ENCODE peak calls at places on chromosomes 12 and 14, in nine cellular contexts. One of them, this sample, is unnamed.

GRCh38 chr12:58314610-58315009 is 373.2 kb downstream of the ATP23 start:
- DNase-seq in iPS-NIHi11: no peak
- DNase-seq in activated CD4-positive, alpha-beta T cell treated with anti-CD3 and anti-CD28 coated beads, Interleukin-2, amount 50 U/mL, for 4 hours: no peak
- DNase-seq in tibial nerve: no peak
- DNase-seq in CD8-positive, alpha-beta memory T cell: no peak
- DNase-seq in mammary epithelial cell: peak
- DNase-seq in thyroid gland: no peak
- DNase-seq in mucosa of gallbladder: no peak
- DNase-seq in aorta: no peak
- DNase-seq in this sample: no peak

GRCh38 chr12:47838286-47838931 is 18.7 kb upstream of the HDAC7 start:
- DNase-seq in iPS-NIHi11: peak
- DNase-seq in activated CD4-positive, alpha-beta T cell treated with anti-CD3 and anti-CD28 coated beads, Interleukin-2, amount 50 U/mL, for 4 hours: no peak
- DNase-seq in tibial nerve: no peak
- DNase-seq in CD8-positive, alpha-beta memory T cell: no peak
- DNase-seq in mammary epithelial cell: no peak
- DNase-seq in thyroid gland: peak
- DNase-seq in mucosa of gallbladder: no peak
- DNase-seq in aorta: no peak
- DNase-seq in this sample: no peak

GRCh38 chr12:4273651-4274395 is at the start of gene CCND2:
- DNase-seq in iPS-NIHi11: peak
- DNase-seq in activated CD4-positive, alpha-beta T cell treated with anti-CD3 and anti-CD28 coated beads, Interleukin-2, amount 50 U/mL, for 4 hours: peak
- DNase-seq in tibial nerve: peak
- DNase-seq in CD8-positive, alpha-beta memory T cell: peak
- DNase-seq in mammary epithelial cell: peak
- DNase-seq in thyroid gland: peak
- DNase-seq in mucosa of gallbladder: peak
- DNase-seq in aorta: peak
- DNase-seq in this sample: peak

GRCh38 chr12:88471641-88472040 is 108.6 kb downstream of the KITLG start:
- DNase-seq in iPS-NIHi11: peak
- DNase-seq in activated CD4-positive, alpha-beta T cell treated with anti-CD3 and anti-CD28 coated beads, Interleukin-2, amount 50 U/mL, for 4 hours: no peak
- DNase-seq in tibial nerve: no peak
- DNase-seq in CD8-positive, alpha-beta memory T cell: no peak
- DNase-seq in mammary epithelial cell: peak
- DNase-seq in thyroid gland: no peak
- DNase-seq in mucosa of gallbladder: no peak
- DNase-seq in aorta: peak
- DNase-seq in this sample: no peak

GRCh38 chr12:108689314-108690190 is 41.8 kb downstream of the CORO1C start:
- DNase-seq in iPS-NIHi11: no peak
- DNase-seq in activated CD4-positive, alpha-beta T cell treated with anti-CD3 and anti-CD28 coated beads, Interleukin-2, amount 50 U/mL, for 4 hours: no peak
- DNase-seq in tibial nerve: no peak
- DNase-seq in CD8-positive, alpha-beta memory T cell: no peak
- DNase-seq in mammary epithelial cell: no peak
- DNase-seq in thyroid gland: no peak
- DNase-seq in mucosa of gallbladder: peak
- DNase-seq in aorta: peak
- DNase-seq in this sample: peak

GRCh38 chr14:46490150-46490769 is 161.3 kb downstream of the RPL10L start:
- DNase-seq in iPS-NIHi11: peak
- DNase-seq in activated CD4-positive, alpha-beta T cell treated with anti-CD3 and anti-CD28 coated beads, Interleukin-2, amount 50 U/mL, for 4 hours: no peak
- DNase-seq in tibial nerve: no peak
- DNase-seq in CD8-positive, alpha-beta memory T cell: no peak
- DNase-seq in mammary epithelial cell: no peak
- DNase-seq in thyroid gland: no peak
- DNase-seq in mucosa of gallbladder: no peak
- DNase-seq in aorta: no peak
- DNase-seq in this sample: no peak

GRCh38 chr14:97250925-97251324 is 453.7 kb downstream of the VRK1 start:
- DNase-seq in iPS-NIHi11: no peak
- DNase-seq in activated CD4-positive, alpha-beta T cell treated with anti-CD3 and anti-CD28 coated beads, Interleukin-2, amount 50 U/mL, for 4 hours: no peak
- DNase-seq in tibial nerve: no peak
- DNase-seq in CD8-positive, alpha-beta memory T cell: no peak
- DNase-seq in mammary epithelial cell: no peak
- DNase-seq in thyroid gland: no peak
- DNase-seq in mucosa of gallbladder: no peak
- DNase-seq in aorta: no peak
- DNase-seq in this sample: no peak

GRCh38 chr14:50127802-50128201 is 11.4 kb upstream of the VCPKMT start:
- DNase-seq in iPS-NIHi11: no peak
- DNase-seq in activated CD4-positive, alpha-beta T cell treated with anti-CD3 and anti-CD28 coated beads, Interleukin-2, amount 50 U/mL, for 4 hours: no peak
- DNase-seq in tibial nerve: no peak
- DNase-seq in CD8-positive, alpha-beta memory T cell: no peak
- DNase-seq in mammary epithelial cell: no peak
- DNase-seq in thyroid gland: no peak
- DNase-seq in mucosa of gallbladder: no peak
- DNase-seq in aorta: no peak
- DNase-seq in this sample: no peak

GRCh38 chr12:54603173-54603814 is 14.8 kb upstream of the PPP1R1A start:
- DNase-seq in iPS-NIHi11: peak
- DNase-seq in activated CD4-positive, alpha-beta T cell treated with anti-CD3 and anti-CD28 coated beads, Interleukin-2, amount 50 U/mL, for 4 hours: peak
- DNase-seq in tibial nerve: peak
- DNase-seq in CD8-positive, alpha-beta memory T cell: peak
- DNase-seq in mammary epithelial cell: peak
- DNase-seq in thyroid gland: peak
- DNase-seq in mucosa of gallbladder: peak
- DNase-seq in aorta: peak
- DNase-seq in this sample: peak

GRCh38 chr14:24135834-24136683 is at the start of gene PSME1:
- DNase-seq in iPS-NIHi11: peak
- DNase-seq in activated CD4-positive, alpha-beta T cell treated with anti-CD3 and anti-CD28 coated beads, Interleukin-2, amount 50 U/mL, for 4 hours: peak
- DNase-seq in tibial nerve: peak
- DNase-seq in CD8-positive, alpha-beta memory T cell: peak
- DNase-seq in mammary epithelial cell: peak
- DNase-seq in thyroid gland: peak
- DNase-seq in mucosa of gallbladder: peak
- DNase-seq in aorta: peak
- DNase-seq in this sample: peak

GRCh38 chr12:28237423-28237822 is 47.2 kb downstream of the CCDC91 start:
- DNase-seq in iPS-NIHi11: no peak
- DNase-seq in activated CD4-positive, alpha-beta T cell treated with anti-CD3 and anti-CD28 coated beads, Interleukin-2, amount 50 U/mL, for 4 hours: no peak
- DNase-seq in tibial nerve: no peak
- DNase-seq in CD8-positive, alpha-beta memory T cell: no peak
- DNase-seq in mammary epithelial cell: no peak
- DNase-seq in thyroid gland: no peak
- DNase-seq in mucosa of gallbladder: no peak
- DNase-seq in aorta: no peak
- DNase-seq in this sample: no peak

GRCh38 chr14:35155962-35156361 is 33.6 kb downstream of the PRORP start:
- DNase-seq in iPS-NIHi11: no peak
- DNase-seq in activated CD4-positive, alpha-beta T cell treated with anti-CD3 and anti-CD28 coated beads, Interleukin-2, amount 50 U/mL, for 4 hours: no peak
- DNase-seq in tibial nerve: no peak
- DNase-seq in CD8-positive, alpha-beta memory T cell: no peak
- DNase-seq in mammary epithelial cell: peak
- DNase-seq in thyroid gland: no peak
- DNase-seq in mucosa of gallbladder: no peak
- DNase-seq in aorta: no peak
- DNase-seq in this sample: no peak

GRCh38 chr12:57138526-57139272 is 8.7 kb downstream of the LRP1-AS start:
- DNase-seq in iPS-NIHi11: no peak
- DNase-seq in activated CD4-positive, alpha-beta T cell treated with anti-CD3 and anti-CD28 coated beads, Interleukin-2, amount 50 U/mL, for 4 hours: no peak
- DNase-seq in tibial nerve: peak
- DNase-seq in CD8-positive, alpha-beta memory T cell: no peak
- DNase-seq in mammary epithelial cell: no peak
- DNase-seq in thyroid gland: peak
- DNase-seq in mucosa of gallbladder: peak
- DNase-seq in aorta: peak
- DNase-seq in this sample: no peak

GRCh38 chr12:6059221-6059620 is 65.2 kb downstream of the VWF start:
- DNase-seq in iPS-NIHi11: no peak
- DNase-seq in activated CD4-positive, alpha-beta T cell treated with anti-CD3 and anti-CD28 coated beads, Interleukin-2, amount 50 U/mL, for 4 hours: no peak
- DNase-seq in tibial nerve: no peak
- DNase-seq in CD8-positive, alpha-beta memory T cell: no peak
- DNase-seq in mammary epithelial cell: no peak
- DNase-seq in thyroid gland: no peak
- DNase-seq in mucosa of gallbladder: no peak
- DNase-seq in aorta: no peak
- DNase-seq in this sample: no peak

GRCh38 chr12:87995581-87996178 is 33.5 kb downstream of the C12orf50 start:
- DNase-seq in iPS-NIHi11: peak
- DNase-seq in activated CD4-positive, alpha-beta T cell treated with anti-CD3 and anti-CD28 coated beads, Interleukin-2, amount 50 U/mL, for 4 hours: peak
- DNase-seq in tibial nerve: peak
- DNase-seq in CD8-positive, alpha-beta memory T cell: no peak
- DNase-seq in mammary epithelial cell: peak
- DNase-seq in thyroid gland: peak
- DNase-seq in mucosa of gallbladder: peak
- DNase-seq in aorta: peak
- DNase-seq in this sample: no peak

GRCh38 chr12:127926004-127926403 is 341.0 kb upstream of the TMEM132C start:
- DNase-seq in iPS-NIHi11: no peak
- DNase-seq in activated CD4-positive, alpha-beta T cell treated with anti-CD3 and anti-CD28 coated beads, Interleukin-2, amount 50 U/mL, for 4 hours: no peak
- DNase-seq in tibial nerve: no peak
- DNase-seq in CD8-positive, alpha-beta memory T cell: no peak
- DNase-seq in mammary epithelial cell: no peak
- DNase-seq in thyroid gland: peak
- DNase-seq in mucosa of gallbladder: no peak
- DNase-seq in aorta: peak
- DNase-seq in this sample: no peak

GRCh38 chr12:47155457-47156166 is 75.9 kb upstream of the AMIGO2 start:
- DNase-seq in iPS-NIHi11: no peak
- DNase-seq in activated CD4-positive, alpha-beta T cell treated with anti-CD3 and anti-CD28 coated beads, Interleukin-2, amount 50 U/mL, for 4 hours: no peak
- DNase-seq in tibial nerve: no peak
- DNase-seq in CD8-positive, alpha-beta memory T cell: no peak
- DNase-seq in mammary epithelial cell: peak
- DNase-seq in thyroid gland: no peak
- DNase-seq in mucosa of gallbladder: no peak
- DNase-seq in aorta: no peak
- DNase-seq in this sample: no peak

GRCh38 chr14:56004807-56005579 is 113.2 kb upstream of the PELI2 start:
- DNase-seq in iPS-NIHi11: no peak
- DNase-seq in activated CD4-positive, alpha-beta T cell treated with anti-CD3 and anti-CD28 coated beads, Interleukin-2, amount 50 U/mL, for 4 hours: no peak
- DNase-seq in tibial nerve: no peak
- DNase-seq in CD8-positive, alpha-beta memory T cell: peak
- DNase-seq in mammary epithelial cell: no peak
- DNase-seq in thyroid gland: peak
- DNase-seq in mucosa of gallbladder: peak
- DNase-seq in aorta: peak
- DNase-seq in this sample: peak

GRCh38 chr12:57808351-57808750 is 10.2 kb downstream of the AVIL start:
- DNase-seq in iPS-NIHi11: no peak
- DNase-seq in activated CD4-positive, alpha-beta T cell treated with anti-CD3 and anti-CD28 coated beads, Interleukin-2, amount 50 U/mL, for 4 hours: no peak
- DNase-seq in tibial nerve: no peak
- DNase-seq in CD8-positive, alpha-beta memory T cell: no peak
- DNase-seq in mammary epithelial cell: no peak
- DNase-seq in thyroid gland: no peak
- DNase-seq in mucosa of gallbladder: no peak
- DNase-seq in aorta: no peak
- DNase-seq in this sample: no peak

GRCh38 chr12:74816398-74817175 is 279.0 kb downstream of the ATXN7L3B start:
- DNase-seq in iPS-NIHi11: no peak
- DNase-seq in activated CD4-positive, alpha-beta T cell treated with anti-CD3 and anti-CD28 coated beads, Interleukin-2, amount 50 U/mL, for 4 hours: no peak
- DNase-seq in tibial nerve: no peak
- DNase-seq in CD8-positive, alpha-beta memory T cell: no peak
- DNase-seq in mammary epithelial cell: no peak
- DNase-seq in thyroid gland: no peak
- DNase-seq in mucosa of gallbladder: no peak
- DNase-seq in aorta: no peak
- DNase-seq in this sample: no peak

GRCh38 chr12:132524405-132524804 is 34.5 kb downstream of the FBRSL1 start:
- DNase-seq in iPS-NIHi11: no peak
- DNase-seq in activated CD4-positive, alpha-beta T cell treated with anti-CD3 and anti-CD28 coated beads, Interleukin-2, amount 50 U/mL, for 4 hours: no peak
- DNase-seq in tibial nerve: no peak
- DNase-seq in CD8-positive, alpha-beta memory T cell: no peak
- DNase-seq in mammary epithelial cell: peak
- DNase-seq in thyroid gland: peak
- DNase-seq in mucosa of gallbladder: peak
- DNase-seq in aorta: no peak
- DNase-seq in this sample: no peak

GRCh38 chr14:104343294-104343625 is 204.9 kb downstream of the KIF26A start:
- DNase-seq in iPS-NIHi11: no peak
- DNase-seq in activated CD4-positive, alpha-beta T cell treated with anti-CD3 and anti-CD28 coated beads, Interleukin-2, amount 50 U/mL, for 4 hours: no peak
- DNase-seq in tibial nerve: no peak
- DNase-seq in CD8-positive, alpha-beta memory T cell: no peak
- DNase-seq in mammary epithelial cell: no peak
- DNase-seq in thyroid gland: no peak
- DNase-seq in mucosa of gallbladder: no peak
- DNase-seq in aorta: no peak
- DNase-seq in this sample: no peak